ENCODE peak calls at places on chromosomes 11 and 22, in nine cellular contexts. X is left cardiac atrium; Z is body of pancreas; D is astrocyte of the spinal cord; J is effector memory CD4-positive, alpha-beta T cell; W is activated CD4-positive, alpha-beta T cell treated with anti-CD3 and anti-CD28 coated beads for 48 hours; I is NCI-H1105; C is activated T-cell treated with anti-CD3 and anti-CD28 coated beads, Interleukin-2, amount 50 U/mL, for 72 hours; S is GM04504. F is an unnamed sample.

GRCh38 chr22:49103314-49104052 is 724.2 kb downstream of the BRD1 start:
- DNase-seq in X (no peak), S (no peak), I (peak), Z (no peak), C (no peak), W (no peak), D (no peak), J (no peak), F (no peak)

GRCh38 chr11:46291441-46292143 is 14.1 kb downstream of the CREB3L1 start:
- DNase-seq in D (peak), X (peak), C (no peak), Z (no peak), J (no peak), W (no peak), S (no peak), I (no peak), F (no peak)

GRCh38 chr11:77244277-77245014 is 57.0 kb downstream of the GDPD4 start:
- DNase-seq in W (peak), I (no peak), X (no peak), C (no peak), J (no peak), Z (no peak), D (peak), S (peak), F (no peak)

GRCh38 chr22:45450931-45451651 is 37.6 kb downstream of the RIBC2 start:
- DNase-seq in W (no peak), J (no peak), I (no peak), S (peak), Z (no peak), D (peak), X (no peak), C (no peak), F (no peak)

GRCh38 chr11:117037279-117037951 is 60.8 kb downstream of the SIK3 start:
- DNase-seq in S (no peak), W (no peak), I (no peak), C (no peak), J (no peak), Z (no peak), D (no peak), X (no peak), F (no peak)

GRCh38 chr11:72831521-72832300 is 17.5 kb downstream of the ATG16L2 start:
- DNase-seq in Z (peak), D (peak), J (no peak), W (peak), S (peak), C (peak), I (peak), X (peak), F (peak)

GRCh38 chr11:1750840-1751520 is 585 bp upstream of the IFITM10 start:
- DNase-seq in S (no peak), D (no peak), J (no peak), W (no peak), X (peak), I (no peak), Z (no peak), C (no peak), F (no peak)

GRCh38 chr22:45224331-45224730 is 16.4 kb downstream of the KIAA0930 start:
- DNase-seq in Z (no peak), J (no peak), C (no peak), S (no peak), I (no peak), W (no peak), D (no peak), X (no peak), F (no peak)

GRCh38 chr11:120316880-120317688 is 8.0 kb upstream of the TLCD5 start:
- DNase-seq in W (no peak), S (no peak), J (no peak), Z (peak), D (no peak), C (no peak), I (no peak), X (peak), F (no peak)

GRCh38 chr11:2027710-2028109 is 30.1 kb upstream of the H19 start:
- DNase-seq in Z (no peak), D (no peak), J (no peak), I (no peak), S (no peak), X (no peak), W (no peak), C (no peak), F (no peak)

GRCh38 chr11:8070417-8071101 is 10.5 kb upstream of the TUB start:
- DNase-seq in D (peak), I (peak), Z (no peak), X (no peak), W (no peak), S (no peak), J (no peak), C (no peak), F (no peak)

GRCh38 chr22:46067159-46068111 is 82.9 kb upstream of the PPARA start:
- DNase-seq in J (no peak), I (peak), S (no peak), Z (peak), W (no peak), D (peak), C (no peak), X (peak), F (no peak)

GRCh38 chr11:102485095-102485722 is 32.6 kb upstream of the TMEM123 start:
- DNase-seq in J (no peak), W (no peak), Z (no peak), X (no peak), I (no peak), C (no peak), S (no peak), D (no peak), F (no peak)

GRCh38 chr11:70169136-70169535 is 34.0 kb upstream of the FADD start:
- DNase-seq in C (no peak), I (no peak), S (no peak), D (no peak), J (no peak), X (no peak), Z (no peak), W (no peak), F (no peak)

GRCh38 chr11:12706531-12707499 is 32.6 kb downstream of the TEAD1 start:
- DNase-seq in Z (peak), X (peak), I (peak), C (no peak), J (no peak), W (no peak), S (no peak), D (peak), F (no peak)

GRCh38 chr11:9320047-9320446 is 5.7 kb upstream of the TMEM41B start:
- DNase-seq in S (no peak), I (no peak), X (no peak), D (no peak), Z (no peak), J (no peak), W (no peak), C (no peak), F (no peak)

GRCh38 chr11:131980199-131980598 is 609.8 kb downstream of the NTM start:
- DNase-seq in C (no peak), Z (no peak), X (no peak), J (no peak), S (no peak), D (no peak), I (no peak), W (no peak), F (no peak)

GRCh38 chr11:8913961-8914660 is 3.1 kb downstream of the AKIP1 start:
- DNase-seq in D (peak), X (no peak), W (peak), J (no peak), S (no peak), C (peak), I (peak), Z (peak), F (peak)

GRCh38 chr22:12601870-12602779 is 2925.9 kb upstream of the OR11H1 start:
- DNase-seq in C (no peak), S (no peak), J (no peak), D (no peak), I (no peak), W (no peak), Z (no peak), X (no peak), F (no peak)

GRCh38 chr11:30919389-30920172 is 333.4 kb upstream of the MPPED2 start:
- DNase-seq in S (no peak), C (no peak), Z (no peak), D (no peak), W (no peak), J (no peak), X (no peak), I (no peak), F (no peak)

GRCh38 chr11:60040109-60040508 is at the start of gene OOSP2:
- DNase-seq in S (no peak), J (no peak), Z (no peak), C (no peak), W (no peak), D (no peak), X (no peak), I (no peak), F (no peak)